ENCODE peak calls at places on chromosomes 4 and X, in four cellular contexts. N is neural progenitor cell, H is PC-9, L is endothelial cell of umbilical vein. I is an unnamed sample.

GRCh38 chr4:182062458-182062857 is 180.7 kb upstream of the TENM3 start:
- DNase-seq in N (no peak), H (no peak), L (no peak), I (no peak)

GRCh38 chr4:145279122-145279960 is 99.0 kb upstream of the OTUD4 start:
- DNase-seq in N (no peak), H (no peak), L (peak; percentile 84), I (peak; percentile 54)

GRCh38 chr4:85812776-85813175 is 337.8 kb downstream of the ARHGAP24 start:
- DNase-seq in N (no peak), H (no peak), L (peak; percentile 70), I (no peak)

GRCh38 chr4:111675746-111676145 is 469.5 kb upstream of the FAM241A start:
- DNase-seq in N (no peak), H (no peak), L (no peak), I (no peak)

GRCh38 chr4:187171731-187172339 is 448.2 kb upstream of the FAT1 start:
- DNase-seq in N (no peak), H (no peak), L (no peak), I (no peak)

GRCh38 chr4:186739802-186740434 is 16.3 kb upstream of the FAT1 start:
- DNase-seq in N (no peak), H (no peak), L (no peak), I (no peak)

GRCh38 chr4:306551-306961 is 1.3 kb upstream of the ZNF732 start:
- DNase-seq in N (no peak), H (no peak), L (no peak), I (no peak)

GRCh38 chrX:11580789-11581188 is 84.9 kb downstream of the ARHGAP6 start:
- DNase-seq in N (no peak), H (no peak), L (no peak), I (no peak)

GRCh38 chr4:137611998-137612700 is 79.9 kb upstream of the PCDH18 start:
- DNase-seq in N (no peak), H (no peak), L (no peak), I (no peak)

GRCh38 chr4:8538703-8539567 is 41.3 kb upstream of the GPR78 start:
- DNase-seq in N (no peak), H (peak; percentile 93), L (peak; percentile 6), I (no peak)

GRCh38 chrX:132615396-132616131 is 126.7 kb upstream of the MBNL3 start:
- DNase-seq in N (peak; percentile 65), H (no peak), L (peak; percentile 34), I (peak; percentile 56)

GRCh38 chrX:131895002-131895401 is 128.1 kb upstream of the STK26 start:
- DNase-seq in N (no peak), H (peak; percentile 64), L (no peak), I (no peak)

GRCh38 chrX:24294619-24295018 is 19.2 kb downstream of the SUPT20HL2 start:
- DNase-seq in N (peak; percentile 76), H (no peak), L (peak; percentile 22), I (peak; percentile 75)

GRCh38 chr4:183300660-183301059 is 19.4 kb downstream of the CLDN22 start:
- DNase-seq in N (no peak), H (no peak), L (peak; percentile 54), I (no peak)

GRCh38 chr4:37697566-37697965 is 11.4 kb upstream of the RELL1 start:
- DNase-seq in N (no peak), H (no peak), L (no peak), I (no peak)

GRCh38 chr4:139024686-139025085 is 9.1 kb downstream of the NOCT start:
- DNase-seq in N (no peak), H (no peak), L (no peak), I (no peak)

GRCh38 chrX:42188730-42189129 is 265.4 kb upstream of the CASK start:
- DNase-seq in N (no peak), H (no peak), L (no peak), I (no peak)

GRCh38 chrX:63506320-63506719 is 155.2 kb upstream of the SPIN4 start:
- DNase-seq in N (peak; percentile 31), H (no peak), L (peak; percentile 50), I (peak; percentile 11)

GRCh38 chr4:144645621-144646522 is at the start of gene HHIP:
- DNase-seq in N (peak; percentile 82), H (no peak), L (peak; percentile 88), I (peak; percentile 64)

GRCh38 chr4:94763500-94763899 is 5.7 kb downstream of the BMPR1B start:
- DNase-seq in N (no peak), H (no peak), L (no peak), I (peak; percentile 5)

GRCh38 chrX:84187501-84188319 is at the start of gene RPS6KA6:
- DNase-seq in N (peak; percentile 69), H (no peak), L (peak; percentile 29), I (no peak)

GRCh38 chrX:40459576-40460158 is 121.1 kb upstream of the ATP6AP2 start:
- DNase-seq in N (peak; percentile 81), H (no peak), L (peak; percentile 3), I (no peak)
- TF ChIP-seq EZH2 in N (no peak), H (no peak), L (no peak), I (no peak)

GRCh38 chr4:153759407-153760226 is at the start of gene RNF175:
- DNase-seq in N (peak; percentile 66), H (no peak), L (no peak), I (peak; percentile 32)
- TF ChIP-seq EZH2 in N (no peak), H (no peak), L (peak; percentile 91), I (no peak)

DNA sequence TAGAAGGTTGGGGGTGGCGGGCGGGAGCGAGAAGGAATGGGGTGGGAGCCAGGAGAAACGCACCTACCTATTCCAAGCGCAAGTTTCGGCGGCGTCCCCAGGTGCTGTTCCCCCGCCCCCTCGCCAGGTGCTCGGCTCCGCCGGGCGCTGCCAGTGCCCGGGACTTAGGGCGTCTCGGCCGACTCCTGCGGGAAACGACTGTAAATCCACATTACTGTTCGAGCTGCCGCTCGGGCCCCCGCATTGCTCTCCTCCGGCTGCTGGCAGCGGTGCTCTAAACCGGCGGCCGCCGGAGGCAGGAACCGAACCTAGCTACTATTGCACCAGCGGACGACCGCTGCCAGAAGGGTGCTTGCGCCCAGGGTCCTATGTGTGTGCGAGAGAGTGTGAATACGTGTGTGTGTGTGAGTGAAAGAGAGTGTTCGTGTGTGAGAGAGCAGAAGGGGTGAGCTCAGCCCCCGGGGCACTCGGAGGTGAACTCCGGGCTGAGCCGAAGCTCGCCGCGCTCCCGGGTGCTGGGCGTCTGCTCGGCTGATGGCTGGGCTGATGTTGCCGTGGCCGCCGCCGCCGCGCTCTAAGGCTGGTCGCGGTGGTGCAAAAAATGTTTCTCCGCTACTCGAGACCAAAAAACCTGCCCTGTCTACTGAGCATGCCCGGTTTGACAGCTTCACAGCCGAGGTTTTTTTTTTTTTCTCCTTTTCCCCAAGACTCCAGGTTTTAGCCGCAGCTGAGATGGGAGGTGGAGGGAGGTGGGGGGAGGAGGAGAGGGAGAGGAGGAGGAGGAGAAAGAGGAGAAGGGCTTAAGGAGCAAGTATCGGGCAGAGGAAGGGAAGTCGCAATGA is 115.7 kb upstream of the TEX13C start:
- DNase-seq in N (peak; percentile 70), H (no peak), L (no peak), I (peak; percentile 92)
- TF ChIP-seq EZH2 in N (no peak), H (no peak), L (no peak), I (no peak)

DNA sequence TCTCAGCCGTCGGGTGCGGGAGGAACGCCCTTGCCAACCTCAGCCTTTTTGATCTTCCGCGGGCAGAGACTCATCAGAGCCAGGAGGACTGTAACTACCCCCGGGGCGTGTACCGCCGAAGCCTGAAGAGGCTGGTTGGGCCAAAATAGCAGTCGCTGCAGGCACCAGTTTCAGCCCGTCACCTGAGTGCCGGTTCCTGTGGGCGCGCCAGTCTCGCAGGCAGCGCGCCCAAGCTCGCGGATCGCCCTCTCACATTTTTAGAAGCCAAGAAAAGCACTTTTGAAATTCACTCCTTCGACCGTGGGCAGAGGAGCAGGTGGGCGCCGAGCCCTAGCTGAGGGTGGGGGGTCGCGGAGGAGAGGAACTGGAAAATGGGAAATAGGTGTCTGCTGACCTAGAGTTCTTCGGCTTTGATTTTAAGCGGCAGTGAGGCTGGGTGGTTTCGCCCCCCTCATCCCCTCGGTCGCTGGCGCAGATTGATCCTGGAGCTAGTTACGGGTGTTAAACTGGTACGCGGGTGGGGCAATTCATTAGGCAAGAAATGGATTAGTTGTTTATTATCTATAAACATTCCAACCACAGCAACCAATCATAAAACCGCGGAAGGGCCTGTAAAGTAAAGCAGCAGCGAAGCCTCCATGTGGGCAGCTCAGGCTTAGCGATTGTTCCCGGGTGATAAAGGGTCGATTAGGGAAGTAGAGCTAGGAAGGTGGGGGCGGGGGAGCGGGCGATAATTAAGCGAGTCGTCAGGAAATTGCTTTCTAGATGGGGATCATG is 69.2 kb downstream of the FBXO8 start:
- DNase-seq in N (peak; percentile 82), H (no peak), L (no peak), I (no peak)
- TF ChIP-seq EZH2 in N (peak; percentile 93), H (no peak), L (no peak), I (no peak)